ENCODE peak calls at places on chromosomes 1 and 21, in eight cellular contexts. G, Z, M, Y, E, A, D and B are unnamed samples.

GRCh38 chr1:99886179-99886578 is 36.0 kb downstream of the AGL start:
- DNase-seq in G (no peak), Z (no peak), M (no peak), Y (no peak), E (no peak), A (no peak), D (no peak), B (no peak)

GRCh38 chr1:38580591-38580990 is 279.0 kb downstream of the RRAGC start:
- DNase-seq in G (no peak), Z (no peak), M (no peak), Y (no peak), E (no peak), A (no peak), D (no peak), B (no peak)

GRCh38 chr1:245085508-245086095 is 69.2 kb upstream of the KIF26B start:
- DNase-seq in G (peak; percentile 94), Z (no peak), M (no peak), Y (no peak), E (no peak), A (no peak), D (no peak), B (no peak)

GRCh38 chr1:51709951-51710350 is 93.1 kb downstream of the OSBPL9 start:
- DNase-seq in G (no peak), Z (no peak), M (no peak), Y (no peak), E (no peak), A (no peak), D (no peak), B (no peak)

GRCh38 chr1:18511469-18511997 is 30.8 kb downstream of the KLHDC7A start:
- DNase-seq in G (no peak), Z (no peak), M (no peak), Y (no peak), E (no peak), A (no peak), D (no peak), B (no peak)

GRCh38 chr1:203038891-203039608 is 12.8 kb downstream of the PPFIA4 start:
- DNase-seq in G (peak; percentile 80), Z (peak; percentile 23), M (peak; percentile 39), Y (peak; percentile 79), E (no peak), A (peak; percentile 77), D (peak; percentile 94), B (peak; percentile 69)

GRCh38 chr1:60960846-60961542 is 121.4 kb upstream of the NFIA start:
- DNase-seq in G (no peak), Z (no peak), M (no peak), Y (no peak), E (no peak), A (no peak), D (no peak), B (no peak)

GRCh38 chr1:241356519-241357365 is at the start of gene RGS7:
- DNase-seq in G (peak; percentile 41), Z (no peak), M (no peak), Y (peak; percentile 82), E (peak; percentile 36), A (peak; percentile 21), D (peak; percentile 94), B (no peak)

GRCh38 chr1:3015744-3016143 is 5.5 kb upstream of the ACTRT2 start:
- DNase-seq in G (no peak), Z (no peak), M (no peak), Y (no peak), E (no peak), A (peak; percentile 6), D (no peak), B (no peak)

GRCh38 chr1:90434460-90434859 is 282.6 kb downstream of the BARHL2 start:
- DNase-seq in G (peak; percentile 21), Z (no peak), M (no peak), Y (no peak), E (no peak), A (no peak), D (peak; percentile 13), B (no peak)

GRCh38 chr1:165910764-165911421 is 83.5 kb downstream of the UCK2 start:
- DNase-seq in G (peak; percentile 73), Z (no peak), M (no peak), Y (no peak), E (no peak), A (peak; percentile 29), D (no peak), B (peak; percentile 32)

GRCh38 chr1:5001466-5001865 is 347.1 kb downstream of the AJAP1 start:
- DNase-seq in G (no peak), Z (no peak), M (no peak), Y (peak; percentile 79), E (no peak), A (no peak), D (no peak), B (no peak)

GRCh38 chr1:215473943-215474342 is 93.2 kb upstream of the KCTD3 start:
- DNase-seq in G (no peak), Z (no peak), M (no peak), Y (no peak), E (no peak), A (no peak), D (no peak), B (no peak)

GRCh38 chr1:85576642-85577420 is 3.7 kb upstream of the CCN1 start:
- DNase-seq in G (peak; percentile 92), Z (no peak), M (peak; percentile 76), Y (peak; percentile 92), E (peak; percentile 83), A (peak; percentile 92), D (peak; percentile 72), B (peak; percentile 66)

GRCh38 chr1:16324456-16324890 is 27.8 kb downstream of the FBXO42 start:
- DNase-seq in G (peak; percentile 81), Z (no peak), M (no peak), Y (no peak), E (no peak), A (peak; percentile 22), D (no peak), B (peak; percentile 70)

GRCh38 chr1:202892501-202892900 is 3.6 kb upstream of the RABIF start:
- DNase-seq in G (no peak), Z (no peak), M (no peak), Y (no peak), E (no peak), A (no peak), D (peak; percentile 37), B (no peak)

GRCh38 chr21:41933259-41934079 is 20.3 kb downstream of the C2CD2 start:
- DNase-seq in G (peak; percentile 77), Z (no peak), M (no peak), Y (no peak), E (no peak), A (no peak), D (no peak), B (no peak)

GRCh38 chr1:226362346-226362745 is 45.5 kb downstream of the PARP1 start:
- DNase-seq in G (no peak), Z (no peak), M (no peak), Y (no peak), E (no peak), A (no peak), D (no peak), B (no peak)

GRCh38 chr1:94772230-94772641 is 47.9 kb upstream of the SLC44A3 start:
- DNase-seq in G (peak; percentile 98), Z (no peak), M (no peak), Y (no peak), E (no peak), A (no peak), D (no peak), B (no peak)

GRCh38 chr1:65362545-65362944 is 53.2 kb downstream of the DNAJC6 start:
- DNase-seq in G (no peak), Z (no peak), M (no peak), Y (no peak), E (no peak), A (no peak), D (no peak), B (no peak)

GRCh38 chr1:52641307-52641706 is 8.3 kb downstream of the SHISAL2A start:
- DNase-seq in G (no peak), Z (no peak), M (no peak), Y (no peak), E (no peak), A (no peak), D (no peak), B (no peak)

GRCh38 chr1:170624141-170624540 is 39.8 kb upstream of the PRRX1 start:
- DNase-seq in G (no peak), Z (no peak), M (no peak), Y (no peak), E (no peak), A (no peak), D (no peak), B (no peak)

GRCh38 chr1:170407601-170408000 is 124.4 kb upstream of the GORAB start:
- DNase-seq in G (no peak), Z (no peak), M (no peak), Y (no peak), E (no peak), A (no peak), D (no peak), B (no peak)

GRCh38 chr1:226111109-226111864 is 48.8 kb downstream of the H3-3A start:
- DNase-seq in G (no peak), Z (no peak), M (no peak), Y (no peak), E (no peak), A (no peak), D (no peak), B (no peak)

GRCh38 chr1:202589190-202589680 is 121.0 kb downstream of the SYT2 start:
- DNase-seq in G (peak; percentile 99), Z (no peak), M (no peak), Y (peak; percentile 63), E (no peak), A (peak; percentile 92), D (no peak), B (peak; percentile 90)

GRCh38 chr1:204041803-204042505 is 31.0 kb upstream of the SOX13 start:
- DNase-seq in G (peak; percentile 56), Z (no peak), M (no peak), Y (no peak), E (no peak), A (peak; percentile 26), D (no peak), B (peak; percentile 36)

GRCh38 chr1:59485949-59486348 is 189.1 kb downstream of the FGGY start:
- DNase-seq in G (no peak), Z (no peak), M (no peak), Y (no peak), E (no peak), A (no peak), D (no peak), B (no peak)

GRCh38 chr1:109636201-109636952 is 16.7 kb downstream of the AMPD2 start:
- DNase-seq in G (peak; percentile 69), Z (no peak), M (no peak), Y (no peak), E (no peak), A (no peak), D (no peak), B (no peak)

GRCh38 chr1:169368406-169368769 is 393 bp downstream of the BLZF1 start:
- DNase-seq in G (peak; percentile 24), Z (peak; percentile 7), M (no peak), Y (peak; percentile 19), E (peak; percentile 18), A (no peak), D (peak; percentile 5), B (no peak)

GRCh38 chr1:183404456-183404855 is 13.7 kb downstream of the NMNAT2 start:
- DNase-seq in G (no peak), Z (no peak), M (no peak), Y (no peak), E (no peak), A (no peak), D (no peak), B (no peak)

GRCh38 chr1:15975358-15975804 is 520 bp downstream of the ZBTB17 start:
- DNase-seq in G (peak; percentile 56), Z (peak; percentile 70), M (no peak), Y (peak; percentile 80), E (peak; percentile 86), A (no peak), D (peak; percentile 74), B (no peak)